ENCODE peak calls at places on chromosome 10, in seven cellular contexts. K is AG08395, D is iris pigment epithelial cell, O is psoas muscle, F is esophagus muscularis mucosa, Q is esophagus squamous epithelium, P is mesendoderm. H is an unnamed sample.

GRCh38 chr10:30374353-30374752 is 25.3 kb upstream of the MTPAP start:
- DNase-seq in K (no peak), D (no peak), O (no peak), F (peak; percentile 84), Q (no peak), P (peak; percentile 87), H (no peak)

GRCh38 chr10:70328018-70328417 is 44.2 kb upstream of the NPFFR1 start:
- DNase-seq in K (no peak), D (no peak), O (no peak), F (no peak), Q (no peak), P (no peak), H (no peak)

GRCh38 chr10:128484041-128484440 is 357.8 kb upstream of the MKI67 start:
- DNase-seq in K (no peak), D (no peak), O (no peak), F (no peak), Q (no peak), P (no peak), H (no peak)

GRCh38 chr10:6164271-6165095 is 38.2 kb upstream of the PFKFB3 start:
- DNase-seq in K (no peak), D (peak; percentile 35), O (no peak), F (no peak), Q (no peak), P (peak; percentile 76), H (no peak)

GRCh38 chr10:20871970-20872369 is 25.1 kb downstream of the NEBL start:
- DNase-seq in K (no peak), D (no peak), O (no peak), F (no peak), Q (no peak), P (no peak), H (no peak)

GRCh38 chr10:29243750-29244149 is 45.1 kb upstream of the LYZL1 start:
- DNase-seq in K (no peak), D (no peak), O (no peak), F (no peak), Q (no peak), P (peak; percentile 68), H (no peak)

GRCh38 chr10:23478570-23478969 is 39.7 kb downstream of the OTUD1 start:
- DNase-seq in K (no peak), D (peak; percentile 25), O (no peak), F (no peak), Q (no peak), P (no peak), H (no peak)

GRCh38 chr10:13099144-13099665 is 758 bp upstream of the OPTN start:
- DNase-seq in K (peak; percentile 74), D (peak; percentile 73), O (peak; percentile 31), F (no peak), Q (no peak), P (peak; percentile 94), H (no peak)

GRCh38 chr10:112131996-112132395 is 51.6 kb downstream of the GPAM start:
- DNase-seq in K (no peak), D (no peak), O (no peak), F (no peak), Q (no peak), P (no peak), H (no peak)

GRCh38 chr10:64450312-64450711 is 929.1 kb downstream of the REEP3 start:
- DNase-seq in K (no peak), D (no peak), O (no peak), F (no peak), Q (no peak), P (no peak), H (no peak)

GRCh38 chr10:109889867-109890266 is 33.4 kb downstream of the XPNPEP1 start:
- DNase-seq in K (peak; percentile 59), D (peak; percentile 96), O (no peak), F (no peak), Q (no peak), P (no peak), H (no peak)

GRCh38 chr10:132113766-132114365 is 48.1 kb downstream of the JAKMIP3 start:
- DNase-seq in K (no peak), D (no peak), O (no peak), F (no peak), Q (no peak), P (no peak), H (no peak)

GRCh38 chr10:22931948-22932347 is 4.1 kb downstream of the ARMC3 start:
- DNase-seq in K (no peak), D (peak; percentile 75), O (no peak), F (no peak), Q (no peak), P (no peak), H (no peak)

GRCh38 chr10:21724695-21725371 is 190.8 kb downstream of the MLLT10 start:
- DNase-seq in K (peak; percentile 92), D (peak; percentile 100), O (peak; percentile 80), F (peak; percentile 95), Q (peak; percentile 28), P (peak; percentile 48), H (peak; percentile 96)

GRCh38 chr10:24894728-24895127 is 57.7 kb downstream of the PRTFDC1 start:
- DNase-seq in K (no peak), D (no peak), O (no peak), F (no peak), Q (no peak), P (no peak), H (no peak)

GRCh38 chr10:43647576-43647975 is 1.1 kb downstream of the ZNF32 start:
- DNase-seq in K (no peak), D (no peak), O (no peak), F (no peak), Q (no peak), P (no peak), H (no peak)

GRCh38 chr10:23439920-23440875 is 1.3 kb downstream of the OTUD1 start:
- DNase-seq in K (peak; percentile 38), D (peak; percentile 40), O (peak; percentile 38), F (no peak), Q (no peak), P (peak; percentile 53), H (no peak)

GRCh38 chr10:122850705-122851640 is 5.3 kb upstream of the CUZD1 start:
- DNase-seq in K (no peak), D (peak; percentile 78), O (no peak), F (no peak), Q (no peak), P (peak; percentile 40), H (no peak)

GRCh38 chr10:24872049-24872789 is 80.2 kb downstream of the PRTFDC1 start:
- DNase-seq in K (no peak), D (peak; percentile 37), O (no peak), F (no peak), Q (no peak), P (no peak), H (no peak)

H was measured in GF-D8.